ENCODE peak calls at places on chromosomes 12 and 14, in six cellular contexts. One of them, this sample, is unnamed.

GRCh38 chr12:11657511-11657910 is 8.0 kb downstream of the ETV6 start:
- DNase-seq in neuronal stem cell: no peak
- DNase-seq in body of pancreas: no peak
- DNase-seq in stomach: no peak
- DNase-seq in GM23248: peak; percentile 30
- DNase-seq in uterus: no peak
- DNase-seq in this sample: no peak

GRCh38 chr14:75452324-75452723 is 24.5 kb downstream of the JDP2 start:
- DNase-seq in neuronal stem cell: no peak
- DNase-seq in body of pancreas: no peak
- DNase-seq in stomach: no peak
- DNase-seq in GM23248: no peak
- DNase-seq in uterus: no peak
- DNase-seq in this sample: no peak

GRCh38 chr14:81256289-81256960 is 35.7 kb upstream of the GTF2A1 start:
- DNase-seq in neuronal stem cell: no peak
- DNase-seq in body of pancreas: no peak
- DNase-seq in stomach: no peak
- DNase-seq in GM23248: no peak
- DNase-seq in uterus: no peak
- DNase-seq in this sample: no peak

GRCh38 chr12:40469736-40470135 is 222.5 kb upstream of the CNTN1 start:
- DNase-seq in neuronal stem cell: no peak
- DNase-seq in body of pancreas: no peak
- DNase-seq in stomach: no peak
- DNase-seq in GM23248: no peak
- DNase-seq in uterus: no peak
- DNase-seq in this sample: no peak

GRCh38 chr12:7130791-7131501 is 775 bp downstream of the CLSTN3 start:
- DNase-seq in neuronal stem cell: no peak
- DNase-seq in body of pancreas: peak; percentile 70
- DNase-seq in stomach: peak; percentile 54
- DNase-seq in GM23248: peak; percentile 66
- DNase-seq in uterus: peak; percentile 59
- DNase-seq in this sample: peak; percentile 57

GRCh38 chr14:26856832-26857508 is 259.1 kb upstream of the NOVA1 start:
- DNase-seq in neuronal stem cell: no peak
- DNase-seq in body of pancreas: peak; percentile 23
- DNase-seq in stomach: no peak
- DNase-seq in GM23248: no peak
- DNase-seq in uterus: no peak
- DNase-seq in this sample: no peak

GRCh38 chr14:30005114-30005698 is 77.6 kb upstream of the PRKD1 start:
- DNase-seq in neuronal stem cell: peak; percentile 29
- DNase-seq in body of pancreas: no peak
- DNase-seq in stomach: no peak
- DNase-seq in GM23248: peak; percentile 75
- DNase-seq in uterus: no peak
- DNase-seq in this sample: no peak

GRCh38 chr14:68944162-68944561 is 34.9 kb downstream of the ACTN1 start:
- DNase-seq in neuronal stem cell: no peak
- DNase-seq in body of pancreas: no peak
- DNase-seq in stomach: no peak
- DNase-seq in GM23248: no peak
- DNase-seq in uterus: no peak
- DNase-seq in this sample: no peak

GRCh38 chr12:12503384-12504078 is 59.1 kb downstream of the DUSP16 start:
- DNase-seq in neuronal stem cell: no peak
- DNase-seq in body of pancreas: no peak
- DNase-seq in stomach: no peak
- DNase-seq in GM23248: no peak
- DNase-seq in uterus: no peak
- DNase-seq in this sample: no peak

GRCh38 chr12:132449565-132450390 is 40.2 kb upstream of the FBRSL1 start:
- DNase-seq in neuronal stem cell: no peak
- DNase-seq in body of pancreas: no peak
- DNase-seq in stomach: no peak
- DNase-seq in GM23248: no peak
- DNase-seq in uterus: no peak
- DNase-seq in this sample: no peak

GRCh38 chr12:19075711-19076340 is 53.7 kb upstream of the PLEKHA5 start:
- DNase-seq in neuronal stem cell: no peak
- DNase-seq in body of pancreas: no peak
- DNase-seq in stomach: no peak
- DNase-seq in GM23248: no peak
- DNase-seq in uterus: no peak
- DNase-seq in this sample: no peak

GRCh38 chr14:96889091-96889490 is 91.9 kb downstream of the VRK1 start:
- DNase-seq in neuronal stem cell: no peak
- DNase-seq in body of pancreas: no peak
- DNase-seq in stomach: no peak
- DNase-seq in GM23248: no peak
- DNase-seq in uterus: no peak
- DNase-seq in this sample: no peak

GRCh38 chr14:102544745-102545460 is 35.3 kb upstream of the ANKRD9 start:
- DNase-seq in neuronal stem cell: no peak
- DNase-seq in body of pancreas: no peak
- DNase-seq in stomach: peak; percentile 49
- DNase-seq in GM23248: peak; percentile 16
- DNase-seq in uterus: no peak
- DNase-seq in this sample: no peak

GRCh38 chr12:89319606-89320005 is 32.7 kb downstream of the DUSP6 start:
- DNase-seq in neuronal stem cell: no peak
- DNase-seq in body of pancreas: no peak
- DNase-seq in stomach: no peak
- DNase-seq in GM23248: no peak
- DNase-seq in uterus: no peak
- DNase-seq in this sample: no peak

GRCh38 chr12:9699898-9700605 is 30.5 kb downstream of the CLEC2D start:
- DNase-seq in neuronal stem cell: no peak
- DNase-seq in body of pancreas: no peak
- DNase-seq in stomach: no peak
- DNase-seq in GM23248: peak; percentile 37
- DNase-seq in uterus: no peak
- DNase-seq in this sample: no peak

GRCh38 chr14:97306133-97306784 is 509.1 kb downstream of the VRK1 start:
- DNase-seq in neuronal stem cell: no peak
- DNase-seq in body of pancreas: no peak
- DNase-seq in stomach: no peak
- DNase-seq in GM23248: no peak
- DNase-seq in uterus: no peak
- DNase-seq in this sample: no peak

GRCh38 chr12:25241171-25242020 is 9.3 kb downstream of the KRAS start:
- DNase-seq in neuronal stem cell: no peak
- DNase-seq in body of pancreas: no peak
- DNase-seq in stomach: no peak
- DNase-seq in GM23248: peak; percentile 78
- DNase-seq in uterus: no peak
- DNase-seq in this sample: no peak

GRCh38 chr12:133203344-133204263 is 22.3 kb downstream of the ZNF268 start:
- DNase-seq in neuronal stem cell: no peak
- DNase-seq in body of pancreas: no peak
- DNase-seq in stomach: no peak
- DNase-seq in GM23248: peak; percentile 37
- DNase-seq in uterus: no peak
- DNase-seq in this sample: no peak

GRCh38 chr12:96497800-96498199 is 8.4 kb downstream of the CFAP54 start:
- DNase-seq in neuronal stem cell: no peak
- DNase-seq in body of pancreas: no peak
- DNase-seq in stomach: no peak
- DNase-seq in GM23248: no peak
- DNase-seq in uterus: no peak
- DNase-seq in this sample: no peak

GRCh38 chr12:123614110-123614509 is 12.2 kb downstream of the DDX55 start:
- DNase-seq in neuronal stem cell: no peak
- DNase-seq in body of pancreas: no peak
- DNase-seq in stomach: no peak
- DNase-seq in GM23248: no peak
- DNase-seq in uterus: no peak
- DNase-seq in this sample: no peak

GRCh38 chr12:123621101-123621500 is 12.4 kb downstream of the EIF2B1 start:
- DNase-seq in neuronal stem cell: no peak
- DNase-seq in body of pancreas: no peak
- DNase-seq in stomach: no peak
- DNase-seq in GM23248: peak; percentile 41
- DNase-seq in uterus: no peak
- DNase-seq in this sample: no peak

GRCh38 chr12:123614531-123614930 is 12.6 kb downstream of the DDX55 start:
- DNase-seq in neuronal stem cell: no peak
- DNase-seq in body of pancreas: no peak
- DNase-seq in stomach: no peak
- DNase-seq in GM23248: peak; percentile 86
- DNase-seq in uterus: no peak
- DNase-seq in this sample: no peak

GRCh38 chr12:123617580-123617979 is 15.7 kb downstream of the DDX55 start:
- DNase-seq in neuronal stem cell: no peak
- DNase-seq in body of pancreas: no peak
- DNase-seq in stomach: no peak
- DNase-seq in GM23248: no peak
- DNase-seq in uterus: no peak
- DNase-seq in this sample: no peak

DNA sequence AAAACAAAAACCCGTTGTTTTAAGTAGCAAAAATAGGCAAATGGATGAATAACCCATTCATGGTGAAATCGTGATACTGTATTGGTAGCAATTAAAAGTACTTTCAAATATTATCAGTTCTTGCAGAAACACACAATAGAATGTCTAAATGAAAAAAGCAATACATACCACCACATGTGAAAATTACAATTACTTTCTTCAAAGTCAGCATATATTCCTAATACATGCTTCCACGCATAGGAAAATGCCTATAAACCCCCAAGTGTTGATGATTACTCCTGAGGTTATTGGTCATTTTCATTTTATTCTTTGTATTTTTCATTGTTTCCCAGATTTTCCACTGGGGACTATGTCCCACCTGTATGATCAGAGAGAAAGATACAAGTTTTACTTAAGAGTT is 15.2 kb downstream of the DDX55 start:
- DNase-seq in neuronal stem cell: no peak
- DNase-seq in body of pancreas: no peak
- DNase-seq in stomach: no peak
- DNase-seq in GM23248: no peak
- DNase-seq in uterus: no peak
- DNase-seq in this sample: no peak
- H3K36me3 ChIP-seq in neuronal stem cell: peaks cover 53% of the 10 kb centered on the region
- H3K36me3 ChIP-seq in body of pancreas: peaks cover 18% of the 10 kb centered on the region
- H3K36me3 ChIP-seq in stomach: peaks cover 76% of the 10 kb centered on the region
- H3K36me3 ChIP-seq in GM23248: peaks cover 50% of the 10 kb centered on the region
- H3K36me3 ChIP-seq in uterus: no peaks in the 10 kb centered on the region
- H3K36me3 ChIP-seq in this sample: peaks cover 51% of the 10 kb centered on the region

DNA sequence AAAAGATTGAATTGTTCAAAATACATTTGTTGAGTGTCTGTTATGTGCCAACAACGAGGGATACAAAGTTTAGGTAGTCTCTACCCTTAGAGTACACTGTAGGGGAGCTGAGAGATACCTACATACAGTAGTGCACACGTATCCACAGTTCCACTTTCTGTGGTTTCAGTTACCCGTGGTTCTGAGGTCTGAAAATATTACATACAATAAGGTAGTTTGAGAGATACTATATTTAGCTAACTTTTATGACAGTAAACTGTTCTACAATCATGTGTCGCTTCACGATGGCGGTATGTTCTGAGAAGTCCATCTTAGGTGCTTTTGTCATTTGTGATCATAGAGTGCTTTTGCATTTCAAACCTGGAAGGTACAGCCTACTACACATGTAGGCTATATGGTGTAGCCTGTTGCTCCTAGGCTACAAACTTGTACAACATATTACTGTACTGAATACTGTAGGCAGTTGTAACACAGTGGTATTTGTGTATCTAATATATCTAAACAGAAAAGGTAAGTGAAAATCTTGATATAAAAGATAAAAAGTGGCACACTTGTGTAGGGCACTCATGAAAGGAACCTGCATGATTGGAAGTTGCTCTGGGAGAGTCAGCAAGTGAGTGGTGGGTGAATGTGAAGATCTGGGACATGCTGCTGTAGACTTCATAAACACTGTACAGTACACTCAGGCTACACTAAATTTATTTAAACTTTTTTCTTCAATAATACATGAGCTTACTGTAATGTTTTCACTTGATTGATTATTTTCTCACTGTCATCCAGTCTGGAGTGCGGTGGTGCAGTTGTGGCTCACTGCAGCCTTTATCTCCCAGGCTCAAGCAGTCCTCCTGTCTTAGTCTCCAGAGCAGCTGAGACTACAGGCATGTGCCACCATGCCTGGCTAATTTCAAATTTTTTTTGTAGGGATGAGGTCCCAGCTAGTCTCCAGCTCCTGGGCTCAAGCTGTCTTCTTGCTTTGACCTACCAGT is 4.0 kb downstream of the CPSF6 start:
- DNase-seq in neuronal stem cell: no peak
- DNase-seq in body of pancreas: no peak
- DNase-seq in stomach: no peak
- DNase-seq in GM23248: no peak
- DNase-seq in uterus: no peak
- DNase-seq in this sample: no peak
- H3K4me1 ChIP-seq in neuronal stem cell: no peaks in the 10 kb centered on the region
- H3K4me1 ChIP-seq in body of pancreas: peaks cover 64% of the 10 kb centered on the region
- H3K4me1 ChIP-seq in stomach: peaks cover 84% of the 10 kb centered on the region
- H3K4me1 ChIP-seq in GM23248: peaks cover 17% of the 10 kb centered on the region
- H3K4me1 ChIP-seq in uterus: peaks cover 5% of the 10 kb centered on the region
- H3K4me1 ChIP-seq in this sample: peaks cover 6% of the 10 kb centered on the region

DNA sequence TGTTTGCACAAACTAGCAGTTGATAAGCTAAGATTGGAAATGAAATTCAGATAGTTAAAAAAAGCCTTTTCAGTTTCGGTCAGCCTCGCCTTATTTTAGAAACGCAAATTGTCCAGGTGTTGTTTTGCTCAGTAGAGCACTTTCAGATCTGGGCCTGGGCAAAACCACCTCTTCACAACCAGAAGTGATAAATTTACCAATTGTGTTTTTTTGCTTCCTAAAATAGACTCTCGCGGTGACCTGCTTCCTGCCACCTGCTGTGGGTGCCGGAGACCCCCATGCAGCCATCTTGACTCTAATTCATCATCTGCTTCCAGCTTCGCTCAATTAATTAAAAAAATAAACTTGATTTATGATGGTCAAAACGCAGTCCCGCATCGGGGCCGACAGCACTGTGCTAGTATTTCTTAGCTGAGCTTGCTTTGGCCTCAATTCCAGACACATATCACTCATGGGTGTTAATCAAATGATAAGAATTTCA is 335.6 kb downstream of the TMEM121 start:
- DNase-seq in neuronal stem cell: no peak
- DNase-seq in body of pancreas: no peak
- DNase-seq in stomach: peak; percentile 23
- DNase-seq in GM23248: no peak
- DNase-seq in uterus: no peak
- DNase-seq in this sample: no peak
- H3K4me3 ChIP-seq in neuronal stem cell: no peak overlapping the region
- H3K4me3 ChIP-seq in body of pancreas: no peak overlapping the region
- H3K4me3 ChIP-seq in stomach: no peak overlapping the region
- H3K4me3 ChIP-seq in GM23248: no peak overlapping the region
- H3K4me3 ChIP-seq in uterus: no peak overlapping the region
- H3K4me3 ChIP-seq in this sample: no peak overlapping the region

DNA sequence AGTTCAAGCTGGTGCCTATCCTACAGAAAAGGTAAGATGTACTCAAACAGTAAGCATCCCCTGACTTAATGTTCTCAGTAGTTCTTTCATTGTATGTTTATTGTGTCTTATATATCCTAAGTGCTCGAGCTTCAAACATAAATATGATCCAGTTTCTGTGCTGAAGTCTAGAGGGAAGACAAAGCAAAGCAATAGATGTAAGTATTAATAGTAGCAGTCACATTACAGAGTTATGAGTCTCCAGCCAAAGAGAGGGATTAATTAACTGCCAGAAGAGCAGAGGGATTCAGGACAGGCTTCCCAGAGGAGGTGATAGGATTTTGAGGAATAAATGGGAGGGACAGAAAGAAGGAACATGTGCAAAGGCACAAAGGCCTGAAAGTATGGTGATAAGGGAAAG is 1.4 kb downstream of the NGDN start:
- DNase-seq in neuronal stem cell: no peak
- DNase-seq in body of pancreas: no peak
- DNase-seq in stomach: no peak
- DNase-seq in GM23248: no peak
- DNase-seq in uterus: no peak
- DNase-seq in this sample: no peak
- H3K36me3 ChIP-seq in neuronal stem cell: peaks cover 10% of the 10 kb centered on the region
- H3K36me3 ChIP-seq in body of pancreas: peaks cover 3% of the 10 kb centered on the region
- H3K36me3 ChIP-seq in stomach: peaks cover 43% of the 10 kb centered on the region
- H3K36me3 ChIP-seq in GM23248: peaks cover 29% of the 10 kb centered on the region
- H3K36me3 ChIP-seq in uterus: no peaks in the 10 kb centered on the region
- H3K36me3 ChIP-seq in this sample: peaks cover 16% of the 10 kb centered on the region

This sample was measured in lung.